ENCODE peak calls at places on chromosomes 11 and 22, in ten cellular contexts. D, X, G, B, I, R, O, M, U and K are unnamed samples.

GRCh38 chr22:30647536-30647935 is 12.0 kb downstream of the SLC35E4 start:
- DNase-seq in D (no peak), X (no peak), G (no peak), B (no peak), I (no peak), R (no peak), O (no peak), M (no peak), U (no peak), K (no peak)

GRCh38 chr11:127023991-127024390 is 23.4 kb upstream of the KIRREL3 start:
- DNase-seq in D (no peak), X (no peak), G (no peak), B (no peak), I (no peak), R (peak; percentile 35), O (no peak), M (no peak), U (no peak), K (no peak)

GRCh38 chr11:30488304-30488998 is 97.7 kb downstream of the MPPED2 start:
- DNase-seq in D (no peak), X (no peak), G (no peak), B (no peak), I (no peak), R (peak; percentile 71), O (no peak), M (no peak), U (no peak), K (no peak)

GRCh38 chr22:36586852-36587251 is 57.9 kb upstream of the EIF3D start:
- DNase-seq in D (no peak), X (no peak), G (no peak), B (no peak), I (no peak), R (no peak), O (no peak), M (no peak), U (no peak), K (no peak)

GRCh38 chr11:118338637-118339061 is 3.9 kb downstream of the CD3D start:
- DNase-seq in D (no peak), X (peak; percentile 22), G (no peak), B (peak; percentile 85), I (no peak), R (peak; percentile 46), O (no peak), M (no peak), U (no peak), K (no peak)

GRCh38 chr11:96246718-96247540 is 96.1 kb downstream of the MAML2 start:
- DNase-seq in D (no peak), X (no peak), G (no peak), B (no peak), I (no peak), R (peak; percentile 69), O (no peak), M (no peak), U (peak; percentile 68), K (peak; percentile 87)

GRCh38 chr11:123707606-123708205 is 33.8 kb downstream of the ZNF202 start:
- DNase-seq in D (peak; percentile 30), X (peak; percentile 86), G (no peak), B (no peak), I (peak; percentile 61), R (peak; percentile 83), O (peak; percentile 51), M (no peak), U (peak; percentile 69), K (peak; percentile 72)

GRCh38 chr11:127106938-127107337 is 106.4 kb upstream of the KIRREL3 start:
- DNase-seq in D (no peak), X (no peak), G (no peak), B (no peak), I (no peak), R (no peak), O (no peak), M (no peak), U (no peak), K (no peak)

GRCh38 chr11:43947003-43947500 is 4.6 kb downstream of the C11orf96 start:
- DNase-seq in D (no peak), X (peak; percentile 83), G (no peak), B (peak; percentile 67), I (no peak), R (peak; percentile 34), O (no peak), M (no peak), U (peak; percentile 55), K (no peak)

GRCh38 chr11:83816572-83817187 is 530.5 kb upstream of the CCDC90B start:
- DNase-seq in D (no peak), X (no peak), G (no peak), B (no peak), I (peak; percentile 40), R (peak; percentile 22), O (no peak), M (no peak), U (peak; percentile 30), K (peak; percentile 35)

GRCh38 chr11:124835918-124836317 is 29.3 kb upstream of the ROBO3 start:
- DNase-seq in D (no peak), X (no peak), G (no peak), B (no peak), I (no peak), R (no peak), O (no peak), M (no peak), U (no peak), K (no peak)

GRCh38 chr11:64656797-64657196 is 65.8 kb downstream of the SLC22A12 start:
- DNase-seq in D (no peak), X (peak; percentile 95), G (no peak), B (no peak), I (no peak), R (no peak), O (no peak), M (no peak), U (no peak), K (no peak)

GRCh38 chr11:69637956-69638871 is 2.7 kb upstream of the CCND1 start:
- DNase-seq in D (no peak), X (peak; percentile 89), G (no peak), B (peak; percentile 80), I (no peak), R (peak; percentile 59), O (no peak), M (peak; percentile 80), U (peak; percentile 70), K (no peak)

GRCh38 chr11:2205214-2205770 is 33.7 kb upstream of the TH start:
- DNase-seq in D (no peak), X (no peak), G (no peak), B (no peak), I (no peak), R (no peak), O (no peak), M (no peak), U (no peak), K (no peak)

GRCh38 chr11:116829525-116830183 is at the start of gene APOC3:
- DNase-seq in D (no peak), X (no peak), G (no peak), B (no peak), I (no peak), R (no peak), O (no peak), M (no peak), U (peak; percentile 49), K (no peak)

GRCh38 chr11:119964136-119965025 is 173.5 kb downstream of the TRIM29 start:
- DNase-seq in D (no peak), X (peak; percentile 97), G (no peak), B (no peak), I (no peak), R (peak; percentile 10), O (no peak), M (no peak), U (no peak), K (peak; percentile 10)

GRCh38 chr11:2271327-2272240 is 1.2 kb upstream of the ASCL2 start:
- DNase-seq in D (no peak), X (no peak), G (no peak), B (no peak), I (no peak), R (no peak), O (no peak), M (no peak), U (no peak), K (no peak)

GRCh38 chr22:46072030-46072881 is 78.1 kb upstream of the PPARA start:
- DNase-seq in D (no peak), X (peak; percentile 15), G (no peak), B (peak; percentile 90), I (no peak), R (peak; percentile 71), O (no peak), M (peak; percentile 89), U (peak; percentile 42), K (no peak)

GRCh38 chr11:76236092-76237026 is 30.1 kb upstream of the WNT11 start:
- DNase-seq in D (no peak), X (peak; percentile 79), G (peak; percentile 78), B (peak; percentile 89), I (peak; percentile 71), R (peak; percentile 57), O (peak; percentile 29), M (peak; percentile 72), U (peak; percentile 50), K (no peak)

GRCh38 chr11:110362916-110363574 is 66.6 kb upstream of the RDX start:
- DNase-seq in D (no peak), X (peak; percentile 82), G (peak; percentile 12), B (no peak), I (no peak), R (peak; percentile 27), O (no peak), M (no peak), U (no peak), K (no peak)

GRCh38 chr11:107696140-107696539 is 15.7 kb downstream of the SLN start:
- DNase-seq in D (no peak), X (peak; percentile 90), G (no peak), B (no peak), I (no peak), R (peak; percentile 85), O (peak; percentile 87), M (no peak), U (peak; percentile 95), K (peak; percentile 50)

GRCh38 chr22:37907036-37907954 is 1.2 kb downstream of the MICALL1 start:
- DNase-seq in D (no peak), X (no peak), G (no peak), B (no peak), I (no peak), R (peak; percentile 43), O (no peak), M (no peak), U (peak; percentile 23), K (no peak)

GRCh38 chr11:102317099-102317767 is at the start of gene BIRC3:
- DNase-seq in D (peak; percentile 100), X (peak; percentile 68), G (peak; percentile 26), B (peak; percentile 96), I (peak; percentile 54), R (peak; percentile 98), O (peak; percentile 78), M (peak; percentile 89), U (peak; percentile 90), K (peak; percentile 35)

GRCh38 chr11:63858628-63859550 is 20.0 kb downstream of the MARK2 start:
- DNase-seq in D (no peak), X (no peak), G (no peak), B (peak; percentile 64), I (no peak), R (no peak), O (no peak), M (no peak), U (peak; percentile 82), K (no peak)